ENCODE peak calls at places on chromosomes 12 and 14, in five cellular contexts. D is RCC 7860, N is cardiac fibroblast, Z is adrenal gland, J is nucleus accumbens. T is an unnamed sample.

GRCh38 chr14:58193542-58193941 is 6.4 kb upstream of the ACTR10 start:
- DNase-seq in Z (no peak), D (no peak), N (peak), J (no peak), T (no peak)

GRCh38 chr14:92039073-92039719 is 663 bp downstream of the TRIP11 start:
- DNase-seq in J (peak), Z (peak), N (peak), D (peak), T (peak)

GRCh38 chr14:105627701-105628100 is 101.3 kb downstream of the TMEM121 start:
- DNase-seq in D (no peak), J (no peak), Z (no peak), N (no peak), T (no peak)

GRCh38 chr12:92654929-92655328 is 47.9 kb upstream of the PLEKHG7 start:
- DNase-seq in N (peak), Z (no peak), J (no peak), D (no peak), T (peak)

GRCh38 chr14:101175731-101176534 is 272.4 kb upstream of the RTL1 start:
- DNase-seq in D (no peak), J (no peak), Z (no peak), N (no peak), T (no peak)

GRCh38 chr12:100348657-100349454 is 8.0 kb upstream of the SLC17A8 start:
- DNase-seq in D (peak), Z (no peak), N (peak), J (no peak), T (no peak)

GRCh38 chr14:65230287-65230728 is 128.0 kb upstream of the MAX start:
- DNase-seq in J (peak), D (no peak), Z (no peak), N (peak), T (peak)

GRCh38 chr12:50708619-50709018 is 55.3 kb upstream of the ATF1 start:
- DNase-seq in N (no peak), Z (no peak), J (no peak), D (no peak), T (no peak)

GRCh38 chr12:56032006-56032405 is 9.7 kb upstream of the RPS26 start:
- DNase-seq in J (no peak), N (no peak), Z (no peak), D (no peak), T (no peak)

GRCh38 chr12:57175428-57176138 is 28.2 kb upstream of the LRP1-AS start:
- DNase-seq in Z (peak), D (no peak), J (peak), N (peak), T (peak)

GRCh38 chr12:44582521-44582920 is 293.6 kb downstream of the NELL2 start:
- DNase-seq in D (no peak), N (no peak), J (no peak), Z (no peak), T (no peak)

GRCh38 chr12:49428652-49429549 is 61.6 kb downstream of the SPATS2 start:
- DNase-seq in D (peak), Z (no peak), N (peak), J (peak), T (no peak)

GRCh38 chr14:49865431-49865859 is 12.9 kb upstream of the NEMF start:
- DNase-seq in J (peak), D (peak), N (peak), Z (peak), T (peak)